ENCODE peak calls at places on chromosomes 6 and 20, in four cellular contexts. One of them, this sample, is unnamed.

GRCh38 chr6:149939909-149940672 is 1.7 kb upstream of the ULBP2 start:
- DNase-seq in GOT3: no peak
- DNase-seq in CD4-positive, alpha-beta T cell: no peak
- DNase-seq in hippocampal formation: no peak
- DNase-seq in this sample: no peak

GRCh38 chr20:17825949-17826843 is 126.4 kb downstream of the BANF2 start:
- DNase-seq in CD4-positive, alpha-beta T cell: no peak
- DNase-seq in hippocampal formation: no peak
- DNase-seq in GOT3: no peak
- DNase-seq in this sample: no peak

GRCh38 chr6:75118925-75119515 is 86.8 kb downstream of the COL12A1 start:
- DNase-seq in hippocampal formation: no peak
- DNase-seq in CD4-positive, alpha-beta T cell: no peak
- DNase-seq in GOT3: no peak
- DNase-seq in this sample: no peak

GRCh38 chr6:44829811-44830210 is 442.3 kb downstream of the CDC5L start:
- DNase-seq in hippocampal formation: no peak
- DNase-seq in CD4-positive, alpha-beta T cell: no peak
- DNase-seq in GOT3: no peak
- DNase-seq in this sample: no peak

GRCh38 chr6:111777357-111777756 is 95.9 kb downstream of the FYN start:
- DNase-seq in GOT3: no peak
- DNase-seq in hippocampal formation: no peak
- DNase-seq in CD4-positive, alpha-beta T cell: no peak
- DNase-seq in this sample: no peak

GRCh38 chr20:11432407-11432806 is 485.3 kb upstream of the BTBD3 start:
- DNase-seq in GOT3: no peak
- DNase-seq in hippocampal formation: no peak
- DNase-seq in CD4-positive, alpha-beta T cell: no peak
- DNase-seq in this sample: no peak

GRCh38 chr6:164133095-164133494 is 718.6 kb downstream of the QKI start:
- DNase-seq in CD4-positive, alpha-beta T cell: no peak
- DNase-seq in GOT3: no peak
- DNase-seq in hippocampal formation: no peak
- DNase-seq in this sample: no peak

GRCh38 chr6:165729307-165729936 is 66.4 kb upstream of the PDE10A start:
- DNase-seq in GOT3: no peak
- DNase-seq in CD4-positive, alpha-beta T cell: no peak
- DNase-seq in hippocampal formation: no peak
- DNase-seq in this sample: peak

GRCh38 chr6:15352884-15353283 is 107.0 kb downstream of the JARID2 start:
- DNase-seq in CD4-positive, alpha-beta T cell: no peak
- DNase-seq in GOT3: no peak
- DNase-seq in hippocampal formation: no peak
- DNase-seq in this sample: no peak

GRCh38 chr6:53333439-53334408 is 15.0 kb downstream of the ELOVL5 start:
- DNase-seq in GOT3: no peak
- DNase-seq in CD4-positive, alpha-beta T cell: no peak
- DNase-seq in hippocampal formation: no peak
- DNase-seq in this sample: no peak

GRCh38 chr6:113856571-113857564 is at the start of gene MARCKS:
- DNase-seq in hippocampal formation: peak
- DNase-seq in GOT3: peak
- DNase-seq in CD4-positive, alpha-beta T cell: no peak
- DNase-seq in this sample: no peak

GRCh38 chr20:63064310-63064709 is 57.5 kb upstream of the BHLHE23 start:
- DNase-seq in GOT3: no peak
- DNase-seq in hippocampal formation: no peak
- DNase-seq in CD4-positive, alpha-beta T cell: no peak
- DNase-seq in this sample: no peak

This sample was measured in activated gamma-delta T cell treated with Interleukin-2 at 50 U/mL for 16 hours.